ENCODE peak calls at places on chromosomes 2 and 18, in five cellular contexts. One of them, this sample, is unnamed. For H3K27me3, H3K9me3 and H3F3A, the result is how much of the 10 kb centered on the place peaks cover.

GRCh38 chr2:181694271-181694670 is 14.0 kb upstream of the NEUROD1 start:
- DNase-seq in MM.1S: no peak
- DNase-seq in GM23248: no peak
- DNase-seq in neural progenitor cell: peak
- DNase-seq in SK-N-SH: no peak
- DNase-seq in this sample: no peak

GRCh38 chr2:3563521-3563976 is 5.4 kb upstream of the RNASEH1 start:
- DNase-seq in neural progenitor cell: no peak
- DNase-seq in SK-N-SH: no peak
- DNase-seq in GM23248: no peak
- DNase-seq in MM.1S: no peak
- DNase-seq in this sample: no peak

GRCh38 chr2:27085670-27086089 is 892 bp upstream of the KHK start:
- DNase-seq in GM23248: peak
- DNase-seq in neural progenitor cell: peak
- DNase-seq in SK-N-SH: peak
- DNase-seq in MM.1S: peak
- DNase-seq in this sample: peak

GRCh38 chr2:96758987-96759386 is 1.7 kb upstream of the CNNM4 start:
- DNase-seq in SK-N-SH: no peak
- DNase-seq in neural progenitor cell: no peak
- DNase-seq in MM.1S: no peak
- DNase-seq in GM23248: no peak
- DNase-seq in this sample: no peak

GRCh38 chr2:230312638-230313037 is 14.4 kb upstream of the SP140L start:
- DNase-seq in GM23248: peak
- DNase-seq in SK-N-SH: no peak
- DNase-seq in neural progenitor cell: peak
- DNase-seq in MM.1S: no peak
- DNase-seq in this sample: no peak

GRCh38 chr18:6741786-6742185 is 12.3 kb downstream of the ARHGAP28 start:
- DNase-seq in SK-N-SH: no peak
- DNase-seq in GM23248: no peak
- DNase-seq in neural progenitor cell: no peak
- DNase-seq in MM.1S: no peak
- DNase-seq in this sample: no peak

GRCh38 chr2:159226059-159226461 is 60.4 kb downstream of the WDSUB1 start:
- DNase-seq in SK-N-SH: no peak
- DNase-seq in neural progenitor cell: no peak
- DNase-seq in MM.1S: peak
- DNase-seq in GM23248: peak
- DNase-seq in this sample: peak

GRCh38 chr18:74190086-74190485 is 41.8 kb downstream of the TIMM21 start:
- DNase-seq in GM23248: peak
- DNase-seq in MM.1S: no peak
- DNase-seq in SK-N-SH: no peak
- DNase-seq in neural progenitor cell: no peak
- DNase-seq in this sample: no peak

GRCh38 chr2:122868626-122869275 is 1113.3 kb downstream of the TSN start:
- DNase-seq in MM.1S: no peak
- DNase-seq in neural progenitor cell: no peak
- DNase-seq in GM23248: no peak
- DNase-seq in SK-N-SH: no peak
- DNase-seq in this sample: no peak

GRCh38 chr2:61135510-61135909 is 26.5 kb upstream of the C2orf74 start:
- DNase-seq in GM23248: peak
- DNase-seq in SK-N-SH: peak
- DNase-seq in neural progenitor cell: no peak
- DNase-seq in MM.1S: peak
- DNase-seq in this sample: peak

GRCh38 chr2:109453596-109453995 is 160.2 kb downstream of the SEPTIN10 start:
- DNase-seq in SK-N-SH: no peak
- DNase-seq in neural progenitor cell: no peak
- DNase-seq in MM.1S: no peak
- DNase-seq in GM23248: no peak
- DNase-seq in this sample: no peak

GRCh38 chr2:111627256-111627655 is 256.7 kb downstream of the ANAPC1 start:
- DNase-seq in SK-N-SH: no peak
- DNase-seq in MM.1S: no peak
- DNase-seq in neural progenitor cell: no peak
- DNase-seq in GM23248: no peak
- DNase-seq in this sample: no peak

GRCh38 chr18:58117685-58118403 is 73.8 kb downstream of the NEDD4L start:
- DNase-seq in neural progenitor cell: no peak
- DNase-seq in SK-N-SH: no peak
- DNase-seq in GM23248: peak
- DNase-seq in MM.1S: no peak
- DNase-seq in this sample: peak

GRCh38 chr2:20488782-20489181 is 41.9 kb downstream of the RHOB start:
- DNase-seq in MM.1S: no peak
- DNase-seq in neural progenitor cell: no peak
- DNase-seq in SK-N-SH: no peak
- DNase-seq in GM23248: no peak
- DNase-seq in this sample: no peak

GRCh38 chr18:79400091-79400590 is 4.4 kb downstream of the NFATC1 start:
- DNase-seq in SK-N-SH: no peak
- DNase-seq in neural progenitor cell: peak
- DNase-seq in MM.1S: peak
- DNase-seq in GM23248: peak
- DNase-seq in this sample: no peak

GRCh38 chr18:21096760-21097159 is 14.9 kb downstream of the ROCK1 start:
- DNase-seq in neural progenitor cell: no peak
- DNase-seq in GM23248: no peak
- DNase-seq in MM.1S: no peak
- DNase-seq in SK-N-SH: no peak
- DNase-seq in this sample: no peak

GRCh38 chr2:201959198-201959597 is 74.5 kb upstream of the FZD7 start:
- DNase-seq in SK-N-SH: no peak
- DNase-seq in MM.1S: peak
- DNase-seq in neural progenitor cell: no peak
- DNase-seq in GM23248: no peak
- DNase-seq in this sample: no peak

GRCh38 chr2:201960300-201960699 is 73.4 kb upstream of the FZD7 start:
- DNase-seq in GM23248: no peak
- DNase-seq in SK-N-SH: no peak
- DNase-seq in neural progenitor cell: no peak
- DNase-seq in MM.1S: no peak
- DNase-seq in this sample: no peak

GRCh38 chr2:201961401-201961800 is 72.3 kb upstream of the FZD7 start:
- DNase-seq in neural progenitor cell: no peak
- DNase-seq in MM.1S: no peak
- DNase-seq in GM23248: no peak
- DNase-seq in SK-N-SH: no peak
- DNase-seq in this sample: no peak

GRCh38 chr2:201957091-201957490 is 76.6 kb upstream of the FZD7 start:
- DNase-seq in neural progenitor cell: no peak
- DNase-seq in MM.1S: no peak
- DNase-seq in SK-N-SH: no peak
- DNase-seq in GM23248: no peak
- DNase-seq in this sample: no peak

DNA sequence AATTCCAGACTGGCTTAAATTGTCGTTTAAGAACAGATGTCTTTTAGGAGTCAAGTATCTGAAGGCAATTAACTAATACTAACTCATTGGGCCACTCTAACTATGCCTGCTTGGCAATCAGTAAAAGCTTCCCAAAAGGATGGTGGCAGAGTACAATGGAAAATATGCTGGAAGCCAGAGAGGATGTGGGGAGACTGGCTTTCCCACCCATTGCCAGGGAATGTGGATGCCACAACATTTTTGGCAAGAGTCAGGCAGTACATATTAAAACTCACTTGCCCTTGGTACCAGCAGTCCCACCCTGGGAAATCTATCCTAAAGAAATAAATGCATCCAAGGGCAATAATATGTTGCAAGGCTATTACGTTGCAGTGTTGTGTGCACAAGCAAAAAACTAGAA is 74.0 kb upstream of the FZD7 start:
- DNase-seq in SK-N-SH: no peak
- DNase-seq in neural progenitor cell: no peak
- DNase-seq in GM23248: peak
- DNase-seq in MM.1S: no peak
- DNase-seq in this sample: no peak
- H3K27me3 ChIP-seq in SK-N-SH: under half
- H3K27me3 ChIP-seq in neural progenitor cell: under half
- H3K27me3 ChIP-seq in GM23248: under half
- H3K27me3 ChIP-seq in MM.1S: under half
- H3K27me3 ChIP-seq in this sample: under half

GRCh38 chr18:12554796-12555388 is 103.0 kb downstream of the SPIRE1 start:
- DNase-seq in GM23248: no peak
- DNase-seq in neural progenitor cell: no peak
- DNase-seq in MM.1S: no peak
- DNase-seq in SK-N-SH: no peak
- DNase-seq in this sample: no peak

GRCh38 chr18:12552884-12553242 is 105.0 kb downstream of the SPIRE1 start:
- DNase-seq in MM.1S: no peak
- DNase-seq in SK-N-SH: no peak
- DNase-seq in GM23248: no peak
- DNase-seq in neural progenitor cell: no peak
- DNase-seq in this sample: no peak

GRCh38 chr18:12559319-12559718 is 98.6 kb downstream of the SPIRE1 start:
- DNase-seq in GM23248: no peak
- DNase-seq in SK-N-SH: no peak
- DNase-seq in neural progenitor cell: no peak
- DNase-seq in MM.1S: no peak
- DNase-seq in this sample: no peak

GRCh38 chr18:12556946-12557806 is 100.7 kb downstream of the SPIRE1 start:
- DNase-seq in SK-N-SH: no peak
- DNase-seq in GM23248: no peak
- DNase-seq in neural progenitor cell: no peak
- DNase-seq in MM.1S: no peak
- DNase-seq in this sample: no peak
- H3K9me3 ChIP-seq in SK-N-SH: under half
- H3K9me3 ChIP-seq in GM23248: under half
- H3K9me3 ChIP-seq in neural progenitor cell: under half
- H3K9me3 ChIP-seq in MM.1S: under half
- H3K9me3 ChIP-seq in this sample: under half

DNA sequence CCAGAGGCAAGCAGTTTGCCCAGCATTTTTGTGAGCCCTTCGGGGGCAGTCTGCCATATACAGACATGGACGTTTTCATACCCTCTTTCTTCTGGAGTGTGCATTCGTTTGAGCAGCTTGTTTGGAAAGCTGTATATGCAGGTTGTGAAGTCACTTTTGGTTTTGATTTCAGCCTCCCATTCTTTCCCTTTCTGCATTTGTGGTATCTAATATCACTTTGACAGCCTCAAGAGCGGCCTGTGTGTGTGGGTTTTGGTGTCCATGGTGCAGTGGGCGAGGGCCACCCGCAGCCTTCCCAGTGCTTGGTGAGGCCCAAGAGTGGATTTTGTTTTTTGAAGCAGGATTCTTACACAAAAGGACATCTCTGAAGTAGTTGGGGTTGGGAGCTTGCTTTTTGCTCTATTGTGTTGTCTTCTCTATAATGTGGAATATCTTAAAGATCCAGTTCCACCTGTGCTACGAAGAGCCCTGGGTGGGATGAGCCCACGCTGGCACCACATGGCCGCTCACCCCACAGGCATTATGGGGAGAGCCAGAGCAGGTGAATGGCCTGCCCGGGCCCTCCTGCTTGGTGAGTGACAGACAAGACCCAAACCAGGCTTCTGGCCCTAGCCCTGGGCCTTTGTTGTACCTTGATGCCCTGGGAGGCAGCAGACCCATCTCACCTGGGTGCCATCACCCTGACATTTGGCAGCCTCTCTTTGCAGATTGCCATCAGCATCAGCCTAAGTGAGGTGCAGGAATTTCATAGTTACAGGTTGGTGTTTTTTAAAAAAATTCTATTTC is 29.5 kb downstream of the INPP4A start:
- DNase-seq in MM.1S: peak
- DNase-seq in SK-N-SH: no peak
- DNase-seq in neural progenitor cell: no peak
- DNase-seq in GM23248: no peak
- DNase-seq in this sample: no peak
- H3F3A ChIP-seq in MM.1S: half or more
- H3F3A ChIP-seq in SK-N-SH: under half
- H3F3A ChIP-seq in neural progenitor cell: under half
- H3F3A ChIP-seq in GM23248: under half
- H3F3A ChIP-seq in this sample: under half

GRCh38 chr18:45834303-45834702 is 8.8 kb downstream of the SIGLEC15 start:
- DNase-seq in neural progenitor cell: no peak
- DNase-seq in MM.1S: no peak
- DNase-seq in GM23248: no peak
- DNase-seq in SK-N-SH: no peak
- DNase-seq in this sample: no peak

GRCh38 chr18:45837283-45838070 is 12.0 kb downstream of the SIGLEC15 start:
- DNase-seq in GM23248: peak
- DNase-seq in SK-N-SH: peak
- DNase-seq in neural progenitor cell: peak
- DNase-seq in MM.1S: no peak
- DNase-seq in this sample: peak

GRCh38 chr18:45838302-45839070 is 13.0 kb downstream of the SIGLEC15 start:
- DNase-seq in neural progenitor cell: no peak
- DNase-seq in SK-N-SH: peak
- DNase-seq in MM.1S: no peak
- DNase-seq in GM23248: peak
- DNase-seq in this sample: no peak

GRCh38 chr18:45835057-45835634 is 9.7 kb downstream of the SIGLEC15 start:
- DNase-seq in SK-N-SH: no peak
- DNase-seq in MM.1S: no peak
- DNase-seq in GM23248: no peak
- DNase-seq in neural progenitor cell: no peak
- DNase-seq in this sample: no peak

DNA sequence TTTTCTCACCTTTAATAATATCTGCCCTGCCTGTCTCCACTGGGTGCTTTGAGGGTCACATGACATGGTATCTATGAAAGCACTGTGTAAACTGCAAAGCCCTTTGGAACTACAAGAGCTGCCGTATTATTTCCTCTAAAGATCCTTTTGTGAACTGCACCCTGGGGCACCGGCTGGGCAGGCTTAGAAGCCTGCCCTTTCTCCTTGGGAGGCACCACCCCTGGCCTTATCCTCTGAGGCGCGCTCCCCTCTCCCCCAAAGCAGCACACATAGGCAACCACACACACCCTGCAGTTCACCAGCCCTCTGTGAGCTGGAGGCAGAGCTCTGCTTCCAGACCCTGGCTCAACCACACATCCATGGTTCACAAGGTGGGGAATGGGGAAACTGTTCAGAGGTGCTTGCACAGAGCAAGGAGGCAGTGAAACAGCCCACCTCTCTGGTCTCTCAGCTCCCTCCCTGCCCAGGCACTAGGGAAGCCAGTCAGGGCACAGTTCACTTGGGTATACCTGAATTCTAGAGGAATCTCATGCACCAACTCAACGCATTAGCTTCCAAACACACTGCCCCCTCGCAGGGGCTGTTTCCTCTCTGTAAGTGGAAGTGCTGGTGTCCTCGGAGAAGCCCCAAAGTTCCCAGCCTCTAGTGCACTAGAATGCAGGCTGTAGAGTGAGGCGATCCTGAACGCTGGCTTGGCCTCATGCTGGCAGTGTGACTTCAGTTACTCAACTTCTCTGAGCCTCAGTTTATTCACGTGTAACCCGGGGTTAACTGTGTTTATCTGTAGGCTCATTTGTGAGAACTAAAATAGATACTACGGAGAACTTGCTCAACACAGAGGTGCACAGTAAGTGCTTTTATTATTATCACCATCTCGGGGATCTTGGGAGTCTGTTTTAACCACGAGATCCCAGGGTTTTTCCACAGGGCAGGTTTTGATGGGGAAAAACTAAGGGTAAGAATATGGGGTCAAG is 11.1 kb downstream of the SIGLEC15 start:
- DNase-seq in GM23248: no peak
- DNase-seq in SK-N-SH: no peak
- DNase-seq in neural progenitor cell: peak
- DNase-seq in MM.1S: no peak
- DNase-seq in this sample: no peak
- H3K27me3 ChIP-seq in GM23248: under half
- H3K27me3 ChIP-seq in SK-N-SH: under half
- H3K27me3 ChIP-seq in neural progenitor cell: under half
- H3K27me3 ChIP-seq in MM.1S: under half
- H3K27me3 ChIP-seq in this sample: under half